ENCODE peak calls at places on chromosomes 12 and 14, in five cellular contexts. O is IMR-90, U is K562, H is GM12878, N is HepG2. E is an unnamed sample.

GRCh38 chr12:40684986-40685385 is 7.3 kb upstream of the CNTN1 start:
- DNase-seq in O (no peak), U (no peak), H (no peak), N (no peak), E (no peak)

GRCh38 chr12:81257952-81258551 is 180.2 kb downstream of the ACSS3 start:
- DNase-seq in U (no peak), H (no peak), O (peak; percentile 47), N (peak; percentile 34), E (peak; percentile 10)

GRCh38 chr12:114408881-114409795 is 3.2 kb upstream of the TBX5 start:
- DNase-seq in H (no peak), N (no peak), O (peak; percentile 79), U (no peak), E (no peak)

GRCh38 chr12:84919271-84919670 is 6.7 kb upstream of the SLC6A15 start:
- DNase-seq in N (no peak), U (no peak), H (no peak), O (peak; percentile 43), E (no peak)

GRCh38 chr14:47665337-47666134 is 9.9 kb downstream of the MDGA2 start:
- DNase-seq in U (no peak), O (no peak), N (no peak), H (no peak), E (no peak)

GRCh38 chr12:104360988-104361707 is 57.6 kb downstream of the EID3 start:
- DNase-seq in O (peak; percentile 33), N (no peak), H (no peak), U (peak; percentile 38), E (no peak)

GRCh38 chr12:113862570-113863454 is 103.3 kb downstream of the RBM19 start:
- DNase-seq in O (peak; percentile 94), U (no peak), H (peak; percentile 20), N (no peak), E (no peak)

GRCh38 chr14:53954551-53955233 is 1.9 kb downstream of the BMP4 start:
- DNase-seq in N (no peak), U (no peak), O (peak; percentile 36), H (no peak), E (no peak)

GRCh38 chr12:79448816-79449215 is 241.9 kb downstream of the PAWR start:
- DNase-seq in U (no peak), N (no peak), H (no peak), O (no peak), E (no peak)

GRCh38 chr12:39892146-39892545 is 213.7 kb downstream of the SLC2A13 start:
- DNase-seq in U (no peak), N (no peak), O (no peak), H (no peak), E (no peak)

GRCh38 chr14:75041613-75042012 is 9.7 kb downstream of the MLH3 start:
- DNase-seq in N (peak; percentile 84), O (no peak), H (no peak), U (no peak), E (no peak)

GRCh38 chr14:94059998-94060397 is 21.0 kb downstream of the DDX24 start:
- DNase-seq in N (no peak), H (no peak), U (no peak), O (no peak), E (no peak)

GRCh38 chr14:75317148-75317547 is 38.5 kb downstream of the FOS start:
- DNase-seq in U (no peak), O (no peak), N (no peak), H (no peak), E (no peak)

GRCh38 chr12:109951136-109951535 is 45.0 kb downstream of the GIT2 start:
- DNase-seq in U (no peak), H (no peak), O (peak; percentile 96), N (no peak), E (no peak)

GRCh38 chr14:101840649-101841365 is 79.3 kb downstream of the PPP2R5C start:
- DNase-seq in H (no peak), U (no peak), N (no peak), O (no peak), E (peak; percentile 76)

GRCh38 chr14:42513837-42514236 is 907.2 kb downstream of the LRFN5 start:
- DNase-seq in H (no peak), O (no peak), N (no peak), U (no peak), E (no peak)

GRCh38 chr12:18153826-18154225 is 63.8 kb upstream of the RERGL start:
- DNase-seq in U (no peak), N (no peak), H (no peak), O (no peak), E (no peak)

GRCh38 chr14:63672417-63673180 is 30.9 kb upstream of the WDR89 start:
- DNase-seq in O (peak; percentile 36), N (no peak), H (peak; percentile 62), U (no peak), E (no peak)

GRCh38 chr14:99125113-99125512 is 146.9 kb downstream of the BCL11B start:
- DNase-seq in N (no peak), O (no peak), H (no peak), U (no peak), E (no peak)

GRCh38 chr14:42001436-42001835 is 394.8 kb downstream of the LRFN5 start:
- DNase-seq in U (no peak), O (peak; percentile 9), N (no peak), H (no peak), E (no peak)

GRCh38 chr12:43282106-43282505 is 269.9 kb downstream of the ADAMTS20 start:
- DNase-seq in N (no peak), U (no peak), H (no peak), O (peak; percentile 65), E (peak; percentile 35)

GRCh38 chr14:40213701-40214100 is 781.5 kb upstream of the FBXO33 start:
- DNase-seq in U (no peak), O (no peak), N (no peak), H (no peak), E (no peak)

GRCh38 chr12:69254857-69255256 is 15.5 kb downstream of the CPSF6 start:
- DNase-seq in N (no peak), H (no peak), U (no peak), O (no peak), E (no peak)

GRCh38 chr12:69247253-69248018 is 8.1 kb downstream of the CPSF6 start:
- DNase-seq in H (no peak), U (no peak), O (no peak), N (no peak), E (no peak)

GRCh38 chr12:69254046-69254445 is 14.7 kb downstream of the CPSF6 start:
- DNase-seq in N (peak; percentile 55), U (peak; percentile 34), O (peak; percentile 46), H (peak; percentile 51), E (peak; percentile 42)

DNA sequence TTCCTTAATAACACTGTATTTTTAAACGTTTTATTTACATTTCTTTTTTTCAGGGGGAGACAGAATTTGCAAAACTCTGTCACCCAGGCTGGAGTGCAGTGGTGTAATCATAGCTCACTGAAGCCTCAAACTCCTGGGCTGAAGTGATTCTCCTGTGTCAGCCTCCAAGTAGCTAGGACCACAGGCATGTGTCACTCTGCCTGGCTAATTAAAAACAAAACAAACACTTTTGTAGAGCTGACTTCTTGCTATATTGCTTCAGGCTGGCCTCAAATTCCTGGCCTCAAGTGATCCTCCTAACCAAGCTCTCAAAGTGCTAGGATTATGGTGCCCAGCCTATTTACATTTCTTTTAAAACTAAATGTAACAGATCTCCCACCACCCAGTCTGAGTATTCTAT is 12.7 kb downstream of the CPSF6 start:
- DNase-seq in O (no peak), H (no peak), N (no peak), U (no peak), E (no peak)
- TF ChIP-seq MXI1 in O (no peak), H (no peak), N (no peak), U (no peak), E (no peak)

DNA sequence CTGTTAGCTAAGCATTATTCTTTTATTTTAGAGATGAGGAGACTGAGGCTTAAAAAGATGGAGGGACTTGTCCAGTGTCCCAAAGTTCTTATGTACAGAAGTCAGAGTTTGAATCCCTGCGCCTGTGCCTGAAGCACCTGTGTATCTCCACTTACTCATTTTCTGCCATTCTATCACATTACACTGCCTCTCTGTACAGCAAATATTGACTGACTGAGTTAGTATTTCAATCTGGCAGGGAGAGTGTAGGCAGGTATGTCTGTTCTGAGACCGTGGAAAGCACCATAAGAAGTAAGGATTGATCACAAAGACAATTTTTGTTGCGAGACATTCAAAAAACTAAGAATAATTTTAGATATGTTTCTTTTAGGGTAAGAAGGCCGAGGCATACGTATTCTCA is 162.7 kb downstream of the KITLG start:
- DNase-seq in U (no peak), O (no peak), H (no peak), N (no peak), E (no peak)
- H3K4me3 ChIP-seq in U (no peak overlapping the region), O (no peak overlapping the region), H (no peak overlapping the region), N (no peak overlapping the region), E (peak overlapping the region; percentile 36)

DNA sequence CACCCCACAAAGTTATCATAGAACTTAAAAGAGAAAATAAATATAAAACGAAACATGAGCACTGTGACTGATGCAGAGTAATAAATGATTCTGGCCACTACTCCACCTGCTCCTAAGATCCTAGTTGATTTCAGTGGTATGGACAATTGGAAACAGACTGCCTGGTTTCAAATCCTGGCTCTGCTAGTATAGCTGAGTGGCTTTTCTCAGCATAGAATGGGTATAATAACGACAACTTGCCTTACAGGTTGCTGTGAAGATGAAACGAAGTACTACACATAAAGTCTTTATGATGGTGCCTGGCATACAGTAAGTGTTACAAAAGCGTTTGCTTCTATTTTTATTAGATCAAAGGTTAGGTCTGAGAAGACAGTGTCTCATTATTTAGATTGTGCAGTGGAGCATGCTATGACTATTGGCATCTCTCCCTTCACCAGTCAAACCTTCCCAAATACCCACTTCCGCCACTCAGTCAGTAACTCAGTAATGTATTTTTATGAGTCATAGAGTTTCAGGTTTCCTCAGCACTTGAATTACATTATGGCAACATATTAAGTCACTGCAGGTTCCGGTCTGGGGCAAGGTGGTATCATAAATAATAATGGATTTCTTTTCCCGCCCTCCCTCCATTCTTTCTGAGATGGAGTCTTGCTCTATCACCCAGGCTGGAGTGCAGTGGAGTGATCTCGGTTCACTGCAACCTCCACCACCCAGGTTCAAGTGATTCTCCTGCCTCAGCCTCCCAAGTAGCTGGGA is 29.7 kb upstream of the NR2C1 start:
- DNase-seq in N (peak; percentile 18), H (peak; percentile 90), O (peak; percentile 94), U (no peak), E (no peak)
- TF ChIP-seq MXI1 in N (no peak), H (no peak), O (no peak), U (no peak), E (no peak)

GRCh38 chr12:64670039-64670438 is 59.7 kb downstream of the RASSF3 start:
- DNase-seq in U (no peak), O (no peak), N (no peak), H (no peak), E (peak; percentile 34)

GRCh38 chr12:64670856-64671639 is 60.8 kb downstream of the RASSF3 start:
- DNase-seq in U (no peak), N (no peak), O (peak; percentile 69), H (no peak), E (no peak)

GRCh38 chr12:64666054-64666914 is 56.0 kb downstream of the RASSF3 start:
- DNase-seq in H (no peak), N (peak; percentile 43), U (no peak), O (peak; percentile 54), E (no peak)

GRCh38 chr12:64671682-64672081 is 61.4 kb downstream of the RASSF3 start:
- DNase-seq in O (no peak), U (no peak), H (no peak), N (no peak), E (no peak)

DNA sequence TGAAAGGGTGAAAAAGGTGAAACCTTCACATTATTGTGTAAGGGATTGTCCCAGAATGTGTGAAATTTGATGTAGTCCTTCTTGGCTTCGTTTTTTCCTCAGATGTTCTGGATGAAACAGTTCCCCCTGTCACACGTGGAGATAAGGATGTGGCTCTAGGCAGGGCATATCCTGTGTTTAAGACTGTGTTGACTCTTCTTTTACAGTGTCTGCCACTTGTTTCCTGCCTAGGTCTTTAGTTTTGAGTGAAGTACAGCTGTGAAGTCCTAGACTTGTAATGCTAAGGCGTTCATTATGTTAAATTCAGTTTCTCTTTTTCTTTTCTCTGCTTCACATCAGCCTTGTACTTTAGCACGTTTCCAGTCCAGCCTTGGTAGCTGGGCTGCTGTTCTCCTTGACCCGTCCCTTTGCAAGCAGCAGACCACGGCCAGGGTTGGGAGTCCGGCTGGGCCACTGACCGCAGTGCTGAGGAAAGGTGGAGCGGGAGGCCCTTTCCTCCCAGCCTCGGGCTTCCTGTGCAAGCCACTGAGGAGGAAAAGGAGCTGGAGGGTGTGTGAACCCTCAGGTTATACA is 59.1 kb downstream of the RASSF3 start:
- DNase-seq in O (peak; percentile 11), H (peak; percentile 73), N (peak; percentile 49), U (no peak), E (peak; percentile 47)
- H3K4me3 ChIP-seq in O (no peak overlapping the region), H (peak overlapping the region; percentile 74), N (peak overlapping the region; percentile 33), U (no peak overlapping the region), E (no peak overlapping the region)